ENCODE peak calls at places on chromosomes 1 and 21, in seven cellular contexts. B is nephron progenitor cell, R is PC-9, Y is NCI-H2081, L is amygdala, N is astrocyte of the spinal cord, Z is RPMI8226. I is an unnamed sample.

GRCh38 chr21:37675202-37675801 is 241.0 kb downstream of the KCNJ6 start:
- DNase-seq in N (peak), Z (peak), R (peak), Y (peak), B (peak), L (peak), I (no peak)

GRCh38 chr1:94463765-94464330 is 45.7 kb downstream of the ABCD3 start:
- DNase-seq in R (peak), B (no peak), L (no peak), Z (peak), Y (peak), N (peak), I (no peak)

GRCh38 chr1:1892079-1892762 is 1.3 kb upstream of the GNB1 start:
- DNase-seq in Z (no peak), N (no peak), Y (peak), B (no peak), R (no peak), L (no peak), I (no peak)

GRCh38 chr1:45455162-45455561 is 35.8 kb downstream of the TESK2 start:
- DNase-seq in Z (no peak), B (no peak), Y (no peak), N (no peak), R (no peak), L (no peak), I (no peak)

GRCh38 chr1:21264913-21265312 is 25.4 kb downstream of the ECE1 start:
- DNase-seq in L (no peak), R (no peak), Y (no peak), N (peak), B (no peak), Z (no peak), I (no peak)

GRCh38 chr1:6585081-6585722 is 5.4 kb downstream of the ZBTB48 start:
- DNase-seq in Y (no peak), L (no peak), Z (no peak), R (no peak), N (no peak), B (no peak), I (no peak)

GRCh38 chr1:32703479-32704291 is 1.1 kb upstream of the SYNC start:
- DNase-seq in R (peak), Y (no peak), B (no peak), L (peak), N (peak), Z (no peak), I (peak)

GRCh38 chr1:67724928-67725560 is 40.0 kb downstream of the GADD45A start:
- DNase-seq in N (peak), Z (no peak), L (no peak), B (no peak), Y (peak), R (peak), I (no peak)

I was measured in T1000.